ENCODE peak calls at places on chromosomes 11 and 22, in six cellular contexts. A, Q, L, D, K and E are unnamed samples.

GRCh38 chr11:134047586-134047999 is 21.3 kb upstream of the JAM3 start:
- DNase-seq in A (no peak), Q (no peak), L (no peak), D (no peak), K (no peak), E (no peak)

GRCh38 chr11:6319001-6319878 is 1.1 kb downstream of the CAVIN3 start:
- DNase-seq in A (peak; percentile 6), Q (peak; percentile 60), L (peak; percentile 73), D (no peak), K (no peak), E (peak; percentile 64)

GRCh38 chr11:117781650-117782049 is 15.4 kb downstream of the DSCAML1 start:
- DNase-seq in A (no peak), Q (no peak), L (no peak), D (no peak), K (no peak), E (no peak)

GRCh38 chr22:20805972-20806471 is 32.1 kb downstream of the SERPIND1 start:
- DNase-seq in A (no peak), Q (no peak), L (no peak), D (peak; percentile 70), K (no peak), E (no peak)

GRCh38 chr11:84091212-84091986 is 805.2 kb upstream of the CCDC90B start:
- DNase-seq in A (no peak), Q (no peak), L (no peak), D (no peak), K (no peak), E (no peak)

GRCh38 chr11:2794947-2795346 is 90.6 kb downstream of the CDKN1C start:
- DNase-seq in A (no peak), Q (no peak), L (no peak), D (no peak), K (no peak), E (peak; percentile 6)

GRCh38 chr22:24106385-24107381 is 74.6 kb upstream of the SUSD2 start:
- DNase-seq in A (no peak), Q (peak; percentile 5), L (peak; percentile 49), D (no peak), K (no peak), E (peak; percentile 28)

GRCh38 chr11:70662691-70663098 is 264.4 kb downstream of the CTTN start:
- DNase-seq in A (no peak), Q (no peak), L (peak; percentile 65), D (no peak), K (no peak), E (peak; percentile 38)

GRCh38 chr22:44881624-44882023 is 128.2 kb downstream of the PHF21B start:
- DNase-seq in A (no peak), Q (no peak), L (no peak), D (no peak), K (no peak), E (no peak)

GRCh38 chr11:47296045-47296444 is 26.1 kb downstream of the MADD start:
- DNase-seq in A (no peak), Q (no peak), L (no peak), D (no peak), K (no peak), E (no peak)

GRCh38 chr11:65646921-65647701 is 9.2 kb downstream of the SIPA1 start:
- DNase-seq in A (peak; percentile 61), Q (peak; percentile 66), L (peak; percentile 89), D (no peak), K (no peak), E (peak; percentile 77)

GRCh38 chr22:17984114-17984513 is 40.2 kb downstream of the MICAL3 start:
- DNase-seq in A (no peak), Q (peak; percentile 32), L (no peak), D (no peak), K (no peak), E (no peak)

GRCh38 chr11:60891103-60891741 is 15.2 kb downstream of the PRPF19 start:
- DNase-seq in A (no peak), Q (peak; percentile 86), L (no peak), D (peak; percentile 90), K (no peak), E (no peak)

GRCh38 chr11:11967669-11968510 is 40.5 kb downstream of the DKK3 start:
- DNase-seq in A (no peak), Q (no peak), L (no peak), D (no peak), K (no peak), E (no peak)

GRCh38 chr11:13238879-13239514 is 38.6 kb upstream of the BMAL1 start:
- DNase-seq in A (peak; percentile 55), Q (peak; percentile 38), L (peak; percentile 68), D (peak; percentile 43), K (peak; percentile 35), E (peak; percentile 52)

GRCh38 chr11:116647305-116648080 is 125.3 kb downstream of the BUD13 start:
- DNase-seq in A (no peak), Q (no peak), L (no peak), D (no peak), K (no peak), E (no peak)

GRCh38 chr22:19547620-19548019 is 23.4 kb upstream of the CLDN5 start:
- DNase-seq in A (no peak), Q (no peak), L (no peak), D (no peak), K (no peak), E (no peak)

GRCh38 chr11:70482529-70482917 is 84.2 kb downstream of the CTTN start:
- DNase-seq in A (no peak), Q (no peak), L (no peak), D (no peak), K (no peak), E (no peak)

GRCh38 chr22:31857247-31857646 is 87.1 kb upstream of the YWHAH start:
- DNase-seq in A (no peak), Q (no peak), L (peak; percentile 76), D (peak; percentile 26), K (no peak), E (peak; percentile 76)

GRCh38 chr11:105611414-105611813 is 1.5 kb downstream of the GRIA4 start:
- DNase-seq in A (no peak), Q (peak; percentile 5), L (no peak), D (no peak), K (no peak), E (no peak)

GRCh38 chr11:105611837-105612480 is 2.1 kb downstream of the GRIA4 start:
- DNase-seq in A (no peak), Q (no peak), L (no peak), D (no peak), K (no peak), E (no peak)

GRCh38 chr11:105610796-105611361 is 1.0 kb downstream of the GRIA4 start:
- DNase-seq in A (no peak), Q (peak; percentile 12), L (no peak), D (no peak), K (no peak), E (no peak)

GRCh38 chr11:105609832-105610781 is at the start of gene GRIA4:
- DNase-seq in A (peak; percentile 1), Q (peak; percentile 29), L (peak; percentile 80), D (no peak), K (no peak), E (peak; percentile 63)

GRCh38 chr11:105609341-105609781 is 512 bp upstream of the GRIA4 start:
- DNase-seq in A (no peak), Q (peak; percentile 39), L (peak; percentile 51), D (no peak), K (peak; percentile 8), E (peak; percentile 38)
- TF ChIP-seq JUN in A (no peak), Q (no peak), L (no peak), D (no peak), K (no peak), E (no peak)

GRCh38 chr11:57396744-57397143 is 6.3 kb upstream of the PRG2 start:
- DNase-seq in A (no peak), Q (no peak), L (no peak), D (no peak), K (no peak), E (no peak)

GRCh38 chr11:57391546-57391945 is 1.1 kb upstream of the PRG2 start:
- DNase-seq in A (no peak), Q (no peak), L (no peak), D (no peak), K (no peak), E (no peak)

GRCh38 chr11:57395905-57396623 is 5.6 kb upstream of the PRG2 start:
- DNase-seq in A (no peak), Q (no peak), L (no peak), D (peak; percentile 77), K (no peak), E (no peak)

GRCh38 chr11:57392421-57393105 is 2.1 kb upstream of the PRG2 start:
- DNase-seq in A (no peak), Q (no peak), L (no peak), D (no peak), K (no peak), E (no peak)

DNA sequence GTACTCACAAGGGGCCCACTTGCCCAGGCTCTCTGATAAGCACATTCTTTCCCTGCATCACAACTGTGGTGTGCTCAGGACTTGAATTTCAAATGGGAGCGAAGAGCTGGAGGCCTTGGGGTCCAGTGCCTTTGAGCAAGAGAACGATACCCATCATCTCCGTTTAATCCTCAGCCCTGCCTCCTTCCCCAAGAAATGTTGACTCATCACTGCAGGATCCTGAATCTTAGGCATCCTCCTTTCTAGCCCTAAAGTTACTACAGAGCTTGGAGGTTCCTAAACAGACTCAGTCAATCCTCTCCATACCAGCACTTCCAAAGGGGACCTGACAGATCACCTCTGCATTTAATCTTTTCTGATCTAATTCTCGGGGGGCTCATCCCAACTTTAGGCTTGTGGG is 3.8 kb upstream of the PRG2 start:
- DNase-seq in A (no peak), Q (no peak), L (no peak), D (no peak), K (no peak), E (no peak)
- TF ChIP-seq JUN in A (no peak), Q (no peak), L (no peak), D (no peak), K (no peak), E (no peak)

GRCh38 chr22:48780597-48781277 is 1046.9 kb downstream of the BRD1 start:
- DNase-seq in A (no peak), Q (no peak), L (no peak), D (no peak), K (no peak), E (no peak)
- TF ChIP-seq JUN in A (no peak), Q (no peak), L (no peak), D (no peak), K (no peak), E (no peak)

DNA sequence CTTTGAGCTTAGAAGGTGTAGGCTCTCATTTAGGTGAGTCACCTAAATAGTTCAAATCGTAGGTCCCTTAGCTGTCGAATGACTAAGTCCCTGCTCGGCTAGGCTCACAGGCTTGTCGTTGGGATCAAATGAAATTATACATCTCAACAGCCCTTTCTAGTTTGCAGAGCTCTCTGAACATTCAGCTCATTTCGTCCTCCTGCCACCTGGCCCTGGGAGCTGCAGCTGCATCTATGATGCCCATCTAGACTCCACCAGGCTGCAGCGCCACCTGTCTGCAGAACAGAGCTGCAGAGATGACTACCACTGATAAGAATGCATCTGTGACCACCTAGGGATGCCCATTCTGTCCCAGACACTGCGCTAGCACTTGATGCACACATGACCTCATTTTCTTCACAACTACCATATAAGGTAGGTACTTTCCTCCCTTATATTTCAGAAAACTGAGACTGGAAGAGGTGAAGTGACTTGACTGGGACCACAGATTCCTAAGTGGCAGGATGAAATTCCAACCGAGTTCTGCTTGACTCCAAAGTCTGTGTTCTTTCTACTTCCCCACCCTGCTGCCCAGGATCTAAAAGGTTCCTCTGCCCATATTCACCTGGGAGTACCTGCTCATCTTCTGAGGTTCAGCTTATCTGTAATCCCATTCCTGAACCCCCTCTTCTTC is 141.1 kb upstream of the NARS2 start:
- DNase-seq in A (peak; percentile 65), Q (peak; percentile 36), L (peak; percentile 86), D (peak; percentile 59), K (peak; percentile 57), E (peak; percentile 89)
- TF ChIP-seq JUN in A (no peak), Q (no peak), L (peak; percentile 93), D (no peak), K (no peak), E (no peak)